ENCODE peak calls at places on chromosomes 13 and 19, in five cellular contexts. One of them, this sample, is unnamed.

GRCh38 chr13:39565036-39565949 is 37.7 kb downstream of the LHFPL6 start:
- DNase-seq in IMR-90: peak; percentile 95
- DNase-seq in neural progenitor cell: peak; percentile 19
- DNase-seq in CD8-positive, alpha-beta T cell: no peak
- DNase-seq in Caco-2: peak; percentile 63
- DNase-seq in this sample: no peak

GRCh38 chr13:105334211-105334610 is 1201.3 kb downstream of the EFNB2 start:
- DNase-seq in IMR-90: peak; percentile 79
- DNase-seq in Caco-2: no peak
- DNase-seq in neural progenitor cell: peak; percentile 4
- DNase-seq in CD8-positive, alpha-beta T cell: no peak
- DNase-seq in this sample: no peak

GRCh38 chr19:16258440-16258903 is 60.8 kb downstream of the AP1M1 start:
- DNase-seq in Caco-2: no peak
- DNase-seq in neural progenitor cell: no peak
- DNase-seq in IMR-90: no peak
- DNase-seq in CD8-positive, alpha-beta T cell: no peak
- DNase-seq in this sample: no peak

GRCh38 chr19:29277107-29277506 is 64.2 kb upstream of the UQCRFS1 start:
- DNase-seq in IMR-90: no peak
- DNase-seq in neural progenitor cell: peak; percentile 46
- DNase-seq in CD8-positive, alpha-beta T cell: peak; percentile 31
- DNase-seq in Caco-2: peak; percentile 60
- DNase-seq in this sample: no peak

GRCh38 chr19:15223649-15224371 is 8.4 kb downstream of the EPHX3 start:
- DNase-seq in CD8-positive, alpha-beta T cell: no peak
- DNase-seq in neural progenitor cell: peak; percentile 56
- DNase-seq in IMR-90: no peak
- DNase-seq in Caco-2: no peak
- DNase-seq in this sample: no peak

GRCh38 chr13:33229446-33230177 is 55.9 kb downstream of the STARD13 start:
- DNase-seq in IMR-90: no peak
- DNase-seq in CD8-positive, alpha-beta T cell: no peak
- DNase-seq in neural progenitor cell: peak; percentile 10
- DNase-seq in Caco-2: no peak
- DNase-seq in this sample: no peak

GRCh38 chr19:55289117-55289796 is 5.5 kb downstream of the BRSK1 start:
- DNase-seq in Caco-2: no peak
- DNase-seq in CD8-positive, alpha-beta T cell: no peak
- DNase-seq in IMR-90: no peak
- DNase-seq in neural progenitor cell: no peak
- DNase-seq in this sample: no peak

GRCh38 chr19:37931941-37932655 is 25.1 kb downstream of the SIPA1L3 start:
- DNase-seq in IMR-90: peak; percentile 78
- DNase-seq in CD8-positive, alpha-beta T cell: no peak
- DNase-seq in Caco-2: peak; percentile 94
- DNase-seq in neural progenitor cell: peak; percentile 87
- DNase-seq in this sample: peak; percentile 52

GRCh38 chr19:54160182-54160811 is 776 bp upstream of the LENG1 start:
- DNase-seq in IMR-90: peak; percentile 57
- DNase-seq in CD8-positive, alpha-beta T cell: no peak
- DNase-seq in neural progenitor cell: peak; percentile 59
- DNase-seq in Caco-2: no peak
- DNase-seq in this sample: no peak

GRCh38 chr13:28492527-28493367 is 2.2 kb downstream of the FLT1 start:
- DNase-seq in neural progenitor cell: peak; percentile 46
- DNase-seq in CD8-positive, alpha-beta T cell: no peak
- DNase-seq in Caco-2: no peak
- DNase-seq in IMR-90: no peak
- DNase-seq in this sample: no peak

GRCh38 chr19:5109560-5109959 is 140.6 kb downstream of the KDM4B start:
- DNase-seq in Caco-2: no peak
- DNase-seq in IMR-90: no peak
- DNase-seq in CD8-positive, alpha-beta T cell: no peak
- DNase-seq in neural progenitor cell: peak; percentile 67
- DNase-seq in this sample: no peak

GRCh38 chr19:5590865-5591154 is 23.1 kb upstream of the TINCR start:
- DNase-seq in IMR-90: no peak
- DNase-seq in Caco-2: no peak
- DNase-seq in CD8-positive, alpha-beta T cell: no peak
- DNase-seq in neural progenitor cell: no peak
- DNase-seq in this sample: no peak

GRCh38 chr13:113291997-113292862 is 4.8 kb upstream of the LAMP1 start:
- DNase-seq in IMR-90: peak; percentile 51
- DNase-seq in CD8-positive, alpha-beta T cell: no peak
- DNase-seq in Caco-2: peak; percentile 64
- DNase-seq in neural progenitor cell: peak; percentile 49
- DNase-seq in this sample: no peak

GRCh38 chr13:81334481-81334880 is 993.6 kb upstream of the SPRY2 start:
- DNase-seq in Caco-2: no peak
- DNase-seq in IMR-90: no peak
- DNase-seq in CD8-positive, alpha-beta T cell: no peak
- DNase-seq in neural progenitor cell: no peak
- DNase-seq in this sample: no peak

GRCh38 chr19:18738961-18739690 is 52.0 kb downstream of the COMP start:
- DNase-seq in CD8-positive, alpha-beta T cell: no peak
- DNase-seq in neural progenitor cell: no peak
- DNase-seq in Caco-2: no peak
- DNase-seq in IMR-90: no peak
- DNase-seq in this sample: no peak

GRCh38 chr19:7869453-7869909 is 4.7 kb downstream of the PRR36 start:
- DNase-seq in IMR-90: peak; percentile 28
- DNase-seq in Caco-2: peak; percentile 81
- DNase-seq in CD8-positive, alpha-beta T cell: peak; percentile 73
- DNase-seq in neural progenitor cell: peak; percentile 72
- DNase-seq in this sample: peak; percentile 85

GRCh38 chr13:27954406-27954851 is 14.7 kb downstream of the CDX2 start:
- DNase-seq in Caco-2: peak; percentile 70
- DNase-seq in neural progenitor cell: peak; percentile 71
- DNase-seq in CD8-positive, alpha-beta T cell: no peak
- DNase-seq in IMR-90: no peak
- DNase-seq in this sample: peak; percentile 31

GRCh38 chr19:6092329-6093286 is 17.7 kb downstream of the RFX2 start:
- DNase-seq in neural progenitor cell: peak; percentile 58
- DNase-seq in IMR-90: peak; percentile 88
- DNase-seq in Caco-2: peak; percentile 90
- DNase-seq in CD8-positive, alpha-beta T cell: no peak
- DNase-seq in this sample: no peak

GRCh38 chr19:676343-677105 is at the start of gene FSTL3:
- DNase-seq in IMR-90: no peak
- DNase-seq in CD8-positive, alpha-beta T cell: no peak
- DNase-seq in neural progenitor cell: peak; percentile 52
- DNase-seq in Caco-2: no peak
- DNase-seq in this sample: no peak

GRCh38 chr19:1591421-1592022 is 1.1 kb downstream of the MBD3 start:
- DNase-seq in IMR-90: no peak
- DNase-seq in neural progenitor cell: peak; percentile 65
- DNase-seq in CD8-positive, alpha-beta T cell: no peak
- DNase-seq in Caco-2: no peak
- DNase-seq in this sample: no peak

GRCh38 chr13:100542546-100543156 is 45.9 kb downstream of the GGACT start:
- DNase-seq in Caco-2: no peak
- DNase-seq in CD8-positive, alpha-beta T cell: no peak
- DNase-seq in IMR-90: peak; percentile 64
- DNase-seq in neural progenitor cell: no peak
- DNase-seq in this sample: no peak

GRCh38 chr13:52374873-52375411 is 31.0 kb downstream of the THSD1 start:
- DNase-seq in Caco-2: no peak
- DNase-seq in CD8-positive, alpha-beta T cell: no peak
- DNase-seq in neural progenitor cell: no peak
- DNase-seq in IMR-90: no peak
- DNase-seq in this sample: no peak

GRCh38 chr19:1325568-1326294 is 40.1 kb downstream of the EFNA2 start:
- DNase-seq in neural progenitor cell: no peak
- DNase-seq in IMR-90: no peak
- DNase-seq in CD8-positive, alpha-beta T cell: no peak
- DNase-seq in Caco-2: no peak
- DNase-seq in this sample: no peak

GRCh38 chr19:45150180-45150579 is 10.6 kb downstream of the NKPD1 start:
- DNase-seq in CD8-positive, alpha-beta T cell: no peak
- DNase-seq in neural progenitor cell: no peak
- DNase-seq in IMR-90: no peak
- DNase-seq in Caco-2: no peak
- DNase-seq in this sample: no peak

GRCh38 chr19:45146716-45147337 is 14.0 kb downstream of the NKPD1 start:
- DNase-seq in IMR-90: no peak
- DNase-seq in neural progenitor cell: no peak
- DNase-seq in Caco-2: no peak
- DNase-seq in CD8-positive, alpha-beta T cell: no peak
- DNase-seq in this sample: no peak

GRCh38 chr19:45146251-45146650 is 14.5 kb downstream of the NKPD1 start:
- DNase-seq in IMR-90: no peak
- DNase-seq in neural progenitor cell: no peak
- DNase-seq in CD8-positive, alpha-beta T cell: no peak
- DNase-seq in Caco-2: no peak
- DNase-seq in this sample: no peak

GRCh38 chr19:45149129-45149528 is 11.7 kb downstream of the NKPD1 start:
- DNase-seq in IMR-90: no peak
- DNase-seq in Caco-2: no peak
- DNase-seq in CD8-positive, alpha-beta T cell: no peak
- DNase-seq in neural progenitor cell: no peak
- DNase-seq in this sample: no peak

GRCh38 chr19:45147835-45148676 is 12.7 kb downstream of the NKPD1 start:
- DNase-seq in IMR-90: no peak
- DNase-seq in CD8-positive, alpha-beta T cell: no peak
- DNase-seq in neural progenitor cell: peak; percentile 30
- DNase-seq in Caco-2: no peak
- DNase-seq in this sample: no peak
- TF ChIP-seq CTCF in IMR-90: no peak
- TF ChIP-seq CTCF in CD8-positive, alpha-beta T cell: no peak
- TF ChIP-seq CTCF in neural progenitor cell: peak; percentile 32
- TF ChIP-seq CTCF in Caco-2: no peak
- TF ChIP-seq CTCF in this sample: no peak

GRCh38 chr13:69524459-69525155 is 583.0 kb upstream of the ATXN8OS start:
- DNase-seq in neural progenitor cell: no peak
- DNase-seq in IMR-90: no peak
- DNase-seq in CD8-positive, alpha-beta T cell: no peak
- DNase-seq in Caco-2: no peak
- DNase-seq in this sample: no peak
- TF ChIP-seq CTCF in neural progenitor cell: peak; percentile 58
- TF ChIP-seq CTCF in IMR-90: peak; percentile 13
- TF ChIP-seq CTCF in CD8-positive, alpha-beta T cell: no peak
- TF ChIP-seq CTCF in Caco-2: peak; percentile 18
- TF ChIP-seq CTCF in this sample: no peak

GRCh38 chr19:17627161-17627560 is 61.0 kb downstream of the UNC13A start:
- DNase-seq in CD8-positive, alpha-beta T cell: no peak
- DNase-seq in neural progenitor cell: no peak
- DNase-seq in IMR-90: no peak
- DNase-seq in Caco-2: no peak
- DNase-seq in this sample: no peak

GRCh38 chr19:17625980-17626379 is 62.2 kb downstream of the UNC13A start:
- DNase-seq in CD8-positive, alpha-beta T cell: no peak
- DNase-seq in IMR-90: no peak
- DNase-seq in neural progenitor cell: no peak
- DNase-seq in Caco-2: no peak
- DNase-seq in this sample: no peak

GRCh38 chr19:17629760-17630159 is 58.4 kb downstream of the UNC13A start:
- DNase-seq in IMR-90: no peak
- DNase-seq in neural progenitor cell: no peak
- DNase-seq in CD8-positive, alpha-beta T cell: no peak
- DNase-seq in Caco-2: no peak
- DNase-seq in this sample: no peak

GRCh38 chr19:17626456-17626855 is 61.7 kb downstream of the UNC13A start:
- DNase-seq in CD8-positive, alpha-beta T cell: no peak
- DNase-seq in Caco-2: no peak
- DNase-seq in IMR-90: no peak
- DNase-seq in neural progenitor cell: no peak
- DNase-seq in this sample: no peak

GRCh38 chr19:17627921-17628320 is 60.2 kb downstream of the UNC13A start:
- DNase-seq in IMR-90: no peak
- DNase-seq in CD8-positive, alpha-beta T cell: no peak
- DNase-seq in Caco-2: no peak
- DNase-seq in neural progenitor cell: no peak
- DNase-seq in this sample: no peak
- TF ChIP-seq CTCF in IMR-90: no peak
- TF ChIP-seq CTCF in CD8-positive, alpha-beta T cell: no peak
- TF ChIP-seq CTCF in Caco-2: no peak
- TF ChIP-seq CTCF in neural progenitor cell: no peak
- TF ChIP-seq CTCF in this sample: no peak

GRCh38 chr13:79678100-79678499 is 197.1 kb downstream of the NDFIP2 start:
- DNase-seq in CD8-positive, alpha-beta T cell: no peak
- DNase-seq in IMR-90: peak; percentile 44
- DNase-seq in Caco-2: no peak
- DNase-seq in neural progenitor cell: no peak
- DNase-seq in this sample: no peak

GRCh38 chr13:79673310-79673992 is 192.5 kb downstream of the NDFIP2 start:
- DNase-seq in neural progenitor cell: no peak
- DNase-seq in Caco-2: no peak
- DNase-seq in CD8-positive, alpha-beta T cell: no peak
- DNase-seq in IMR-90: no peak
- DNase-seq in this sample: no peak

GRCh38 chr13:79673993-79674377 is 193.0 kb downstream of the NDFIP2 start:
- DNase-seq in CD8-positive, alpha-beta T cell: no peak
- DNase-seq in Caco-2: no peak
- DNase-seq in IMR-90: no peak
- DNase-seq in neural progenitor cell: no peak
- DNase-seq in this sample: no peak

GRCh38 chr13:79674765-79675515 is 194.0 kb downstream of the NDFIP2 start:
- DNase-seq in Caco-2: no peak
- DNase-seq in CD8-positive, alpha-beta T cell: no peak
- DNase-seq in neural progenitor cell: no peak
- DNase-seq in IMR-90: no peak
- DNase-seq in this sample: no peak

GRCh38 chr13:79675931-79676658 is 195.1 kb downstream of the NDFIP2 start:
- DNase-seq in CD8-positive, alpha-beta T cell: no peak
- DNase-seq in Caco-2: no peak
- DNase-seq in IMR-90: no peak
- DNase-seq in neural progenitor cell: no peak
- DNase-seq in this sample: no peak
- TF ChIP-seq CTCF in CD8-positive, alpha-beta T cell: no peak
- TF ChIP-seq CTCF in Caco-2: no peak
- TF ChIP-seq CTCF in IMR-90: no peak
- TF ChIP-seq CTCF in neural progenitor cell: no peak
- TF ChIP-seq CTCF in this sample: no peak